ENCODE peak calls at places on chromosome 17, in ten cellular contexts. M, F, V, K, G, N, L, B, H and T are unnamed samples.

GRCh38 chr17:76213491-76213890 is 26.8 kb downstream of the RNF157 start:
- DNase-seq in G (no peak), F (no peak), N (no peak), H (no peak), B (peak; percentile 48), V (no peak), L (no peak), K (no peak), M (no peak), T (no peak)

GRCh38 chr17:41975099-41976083 is 8.8 kb downstream of the CNP start:
- DNase-seq in B (no peak), V (no peak), L (no peak), H (no peak), F (no peak), M (no peak), G (peak; percentile 61), K (no peak), N (no peak), T (no peak)

GRCh38 chr17:78557598-78558039 is 19.6 kb downstream of the DNAH17 start:
- DNase-seq in B (no peak), V (no peak), N (no peak), H (no peak), L (peak; percentile 62), F (no peak), G (no peak), K (peak; percentile 17), M (no peak), T (no peak)

GRCh38 chr17:72536788-72537187 is 416.0 kb downstream of the SOX9 start:
- DNase-seq in F (no peak), G (no peak), M (no peak), L (no peak), B (no peak), N (no peak), V (no peak), H (no peak), K (no peak), T (no peak)

GRCh38 chr17:45848868-45849535 is 4.3 kb downstream of the SPPL2C start:
- DNase-seq in H (no peak), F (no peak), L (no peak), M (no peak), K (no peak), G (peak; percentile 49), N (no peak), B (no peak), V (no peak), T (no peak)

GRCh38 chr17:31546650-31547049 is 155.2 kb downstream of the RAB11FIP4 start:
- DNase-seq in N (no peak), G (no peak), B (no peak), F (no peak), H (no peak), L (no peak), M (no peak), K (no peak), V (no peak), T (no peak)

GRCh38 chr17:63446981-63447687 is 1.0 kb upstream of the CYB561 start:
- DNase-seq in B (peak; percentile 32), F (no peak), N (no peak), G (no peak), M (peak; percentile 34), V (peak; percentile 64), H (peak; percentile 41), L (no peak), K (no peak), T (no peak)

GRCh38 chr17:73493212-73493814 is 150.9 kb downstream of the SDK2 start:
- DNase-seq in N (no peak), M (no peak), H (no peak), G (no peak), L (no peak), B (peak; percentile 57), V (no peak), K (no peak), F (no peak), T (no peak)

GRCh38 chr17:72556944-72557826 is 436.4 kb downstream of the SOX9 start:
- DNase-seq in L (peak; percentile 91), K (no peak), H (peak; percentile 11), G (peak; percentile 45), F (no peak), B (peak; percentile 74), M (no peak), N (peak; percentile 46), V (peak; percentile 59), T (peak; percentile 39)

GRCh38 chr17:35716897-35717839 is 14.3 kb upstream of the RASL10B start:
- DNase-seq in F (no peak), N (no peak), L (no peak), G (no peak), M (no peak), H (no peak), V (no peak), K (no peak), B (no peak), T (no peak)

GRCh38 chr17:7573324-7574080 is 5.9 kb upstream of the CD68 start:
- DNase-seq in L (peak; percentile 87), V (peak; percentile 95), M (peak; percentile 80), H (peak; percentile 88), N (peak; percentile 56), K (peak; percentile 37), G (peak; percentile 80), B (no peak), F (peak; percentile 65), T (peak; percentile 92)

GRCh38 chr17:48231995-48232729 is 124.6 kb downstream of the SNX11 start:
- DNase-seq in L (no peak), M (no peak), K (no peak), N (no peak), H (no peak), F (no peak), V (no peak), B (no peak), G (no peak), T (no peak)